ENCODE peak calls at places on chromosomes 6 and 20, in four cellular contexts. L, B, K and T are unnamed samples.

GRCh38 chr6:28977351-28978136 is 27.6 kb downstream of the ZNF311 start:
- DNase-seq in L (no peak), B (no peak), K (no peak), T (no peak)

GRCh38 chr20:9966966-9967365 is 67.8 kb upstream of the ANKEF1 start:
- DNase-seq in L (no peak), B (no peak), K (no peak), T (no peak)

GRCh38 chr20:5008743-5009142 is 7.4 kb upstream of the SLC23A2 start:
- DNase-seq in L (no peak), B (no peak), K (no peak), T (no peak)

GRCh38 chr6:46015119-46015968 is at the start of gene CLIC5:
- DNase-seq in L (no peak), B (no peak), K (no peak), T (no peak)

GRCh38 chr6:73121421-73121993 is 103.8 kb downstream of the KHDC1L start:
- DNase-seq in L (no peak), B (no peak), K (no peak), T (no peak)

GRCh38 chr20:63060057-63060991 is 53.6 kb upstream of the BHLHE23 start:
- DNase-seq in L (no peak), B (no peak), K (peak; percentile 46), T (no peak)

GRCh38 chr20:32075534-32075933 is 23.5 kb downstream of the HCK start:
- DNase-seq in L (no peak), B (no peak), K (no peak), T (no peak)

GRCh38 chr20:62899633-62900051 is 26.7 kb downstream of the DIDO1 start:
- DNase-seq in L (no peak), B (no peak), K (no peak), T (no peak)

GRCh38 chr6:70166088-70166958 is 136.6 kb downstream of the COL9A1 start:
- DNase-seq in L (peak; percentile 40), B (no peak), K (no peak), T (no peak)

GRCh38 chr6:28635547-28636158 is 110.0 kb downstream of the GPX5 start:
- DNase-seq in L (no peak), B (no peak), K (no peak), T (no peak)

GRCh38 chr6:90538651-90539050 is 48.2 kb downstream of the MAP3K7 start:
- DNase-seq in L (no peak), B (no peak), K (no peak), T (no peak)

GRCh38 chr6:42661540-42662153 is 60.8 kb downstream of the PRPH2 start:
- DNase-seq in L (peak; percentile 90), B (peak; percentile 13), K (peak; percentile 85), T (peak; percentile 80)

GRCh38 chr6:105363100-105363754 is 39.7 kb downstream of the PREP start:
- DNase-seq in L (no peak), B (no peak), K (no peak), T (no peak)

GRCh38 chr6:102015431-102015830 is 621.9 kb downstream of the GRIK2 start:
- DNase-seq in L (no peak), B (no peak), K (no peak), T (no peak)

GRCh38 chr6:38346291-38347079 is 293.2 kb downstream of the BTBD9 start:
- DNase-seq in L (no peak), B (no peak), K (no peak), T (no peak)

GRCh38 chr6:5679271-5679670 is 327.5 kb downstream of the NRN1 start:
- DNase-seq in L (no peak), B (no peak), K (no peak), T (no peak)

GRCh38 chr20:56949318-56949717 is 317.1 kb downstream of the BMP7 start:
- DNase-seq in L (no peak), B (no peak), K (no peak), T (no peak)

GRCh38 chr6:142551145-142551811 is 249.5 kb downstream of the ADGRG6 start:
- DNase-seq in L (no peak), B (no peak), K (no peak), T (no peak)

GRCh38 chr6:163288915-163289314 is 125.6 kb upstream of the QKI start:
- DNase-seq in L (no peak), B (no peak), K (no peak), T (no peak)

GRCh38 chr6:53216301-53216700 is 67.7 kb upstream of the GCM1 start:
- DNase-seq in L (no peak), B (no peak), K (no peak), T (no peak)

GRCh38 chr20:2984028-2984501 is 59.4 kb upstream of the GNRH2 start:
- DNase-seq in L (no peak), B (no peak), K (no peak), T (no peak)

GRCh38 chr6:39452306-39452705 is 129.8 kb upstream of the KCNK16 start:
- DNase-seq in L (no peak), B (no peak), K (no peak), T (no peak)

GRCh38 chr6:79421001-79421411 is 116.2 kb downstream of the LCA5 start:
- DNase-seq in L (no peak), B (no peak), K (no peak), T (no peak)

GRCh38 chr20:47465335-47466090 is 36.2 kb upstream of the NCOA3 start:
- DNase-seq in L (no peak), B (no peak), K (no peak), T (no peak)

GRCh38 chr6:110140650-110141049 is 38.8 kb downstream of the WASF1 start:
- DNase-seq in L (no peak), B (no peak), K (no peak), T (no peak)

GRCh38 chr6:1363729-1364572 is 25.4 kb upstream of the FOXF2 start:
- DNase-seq in L (peak; percentile 36), B (no peak), K (no peak), T (no peak)

GRCh38 chr6:121657972-121658371 is 222.5 kb downstream of the GJA1 start:
- DNase-seq in L (no peak), B (no peak), K (no peak), T (no peak)

GRCh38 chr6:52522151-52522626 is 54.7 kb downstream of the TRAM2 start:
- DNase-seq in L (peak; percentile 61), B (no peak), K (peak; percentile 35), T (peak; percentile 61)

GRCh38 chr6:37862992-37863391 is 43.5 kb downstream of the ZFAND3 start:
- DNase-seq in L (no peak), B (no peak), K (no peak), T (no peak)

GRCh38 chr20:22794200-22794599 is 209.8 kb upstream of the FOXA2 start:
- DNase-seq in L (no peak), B (no peak), K (no peak), T (no peak)

GRCh38 chr20:48722002-48722731 is 105.6 kb downstream of the PREX1 start:
- DNase-seq in L (no peak), B (no peak), K (no peak), T (no peak)

GRCh38 chr20:48725589-48725991 is 102.2 kb downstream of the PREX1 start:
- DNase-seq in L (no peak), B (no peak), K (no peak), T (no peak)

GRCh38 chr20:48722737-48723191 is 105.0 kb downstream of the PREX1 start:
- DNase-seq in L (peak; percentile 29), B (no peak), K (no peak), T (no peak)

GRCh38 chr20:48724891-48725588 is 102.8 kb downstream of the PREX1 start:
- DNase-seq in L (no peak), B (no peak), K (no peak), T (no peak)

GRCh38 chr20:48723308-48724264 is 104.2 kb downstream of the PREX1 start:
- DNase-seq in L (peak; percentile 51), B (no peak), K (no peak), T (peak; percentile 30)
- H3K27ac ChIP-seq in L (peak overlapping the region; percentile 83), B (peak overlapping the region; percentile 86), K (peak overlapping the region; percentile 57), T (peak overlapping the region; percentile 47)

GRCh38 chr6:30216096-30216495 is 2.9 kb upstream of the TRIM26 start:
- DNase-seq in L (no peak), B (no peak), K (no peak), T (no peak)

GRCh38 chr6:30213654-30213998 is 420 bp upstream of the TRIM26 start:
- DNase-seq in L (peak; percentile 15), B (no peak), K (no peak), T (no peak)

GRCh38 chr6:30211899-30212298 is 1.3 kb downstream of the TRIM26 start:
- DNase-seq in L (no peak), B (no peak), K (no peak), T (no peak)

GRCh38 chr6:30212865-30213653 is at the start of gene TRIM26:
- DNase-seq in L (peak; percentile 97), B (peak; percentile 86), K (peak; percentile 99), T (peak; percentile 95)

DNA sequence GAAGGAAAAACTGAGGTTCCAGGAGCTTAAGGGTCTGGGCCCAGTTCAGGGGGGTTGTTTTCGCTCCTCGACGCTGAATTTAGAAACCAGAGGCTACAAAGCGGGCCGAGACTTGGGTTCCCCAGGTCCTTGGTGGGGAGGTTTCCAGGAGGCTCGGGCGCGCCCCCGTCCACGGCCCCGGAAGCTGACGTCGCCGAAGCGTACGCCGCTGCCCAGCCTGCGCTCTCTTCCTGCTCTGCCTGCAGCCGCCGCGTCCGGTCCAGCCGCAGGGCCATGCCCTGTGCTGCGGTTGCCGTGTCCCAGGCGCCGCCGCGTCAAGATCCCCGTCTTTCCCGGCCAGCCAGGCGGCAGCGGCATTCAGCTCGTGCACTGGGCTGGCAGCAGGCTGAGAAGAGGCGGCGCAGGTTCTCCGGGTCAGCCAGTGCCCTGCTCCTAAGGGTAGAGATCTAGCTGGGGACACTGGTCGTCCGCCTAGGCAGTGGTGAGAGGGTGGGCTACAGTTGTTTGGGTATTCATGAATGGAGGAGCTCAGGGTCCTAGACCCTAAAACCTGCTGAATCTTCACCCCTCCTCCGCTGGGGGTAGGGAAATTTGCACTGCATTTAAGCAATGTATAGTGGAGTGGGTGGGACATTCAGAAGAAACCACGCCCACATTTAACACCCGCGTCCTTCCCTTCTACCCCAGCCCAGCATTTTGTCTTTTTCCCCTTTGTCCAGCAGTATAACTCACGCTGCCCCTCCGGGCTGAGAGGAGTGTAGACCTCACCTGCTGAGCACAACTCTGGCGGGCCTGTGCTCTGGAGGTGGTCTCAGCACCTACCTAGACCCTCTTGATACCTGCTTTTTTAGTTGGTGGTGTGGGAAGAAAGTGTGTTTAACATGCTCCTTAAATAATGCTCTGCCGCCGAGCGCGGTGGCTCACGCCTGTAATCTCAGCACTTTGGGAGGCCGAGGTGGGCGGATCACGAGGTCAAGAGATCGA is 1.1 kb upstream of the TRIM26 start:
- DNase-seq in L (peak; percentile 69), B (no peak), K (peak; percentile 87), T (peak; percentile 85)
- TF ChIP-seq POLR2A in L (peak; percentile 48), B (peak; percentile 75), K (peak; percentile 55), T (peak; percentile 73)

DNA sequence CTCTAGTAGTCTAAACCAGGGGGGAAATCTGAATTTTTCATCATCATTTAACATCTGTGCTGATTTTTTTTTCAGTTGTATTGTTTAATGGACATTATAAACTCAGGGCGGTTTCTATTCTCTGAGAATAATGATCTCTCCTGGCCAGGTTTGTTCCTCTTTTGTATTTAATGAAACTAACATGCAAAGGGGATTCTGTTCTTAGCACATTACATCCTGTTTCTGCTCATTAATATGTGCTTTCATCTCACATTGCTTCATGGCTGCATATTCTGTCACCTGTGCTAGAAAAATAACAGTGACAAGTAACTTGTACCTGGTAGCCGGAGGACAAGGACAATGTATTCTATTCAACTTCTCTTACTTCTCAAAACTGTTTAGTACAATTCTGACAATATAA is 806 bp downstream of the HLA-DOB start:
- DNase-seq in L (no peak), B (no peak), K (no peak), T (no peak)
- H3K4me3 ChIP-seq in L (peak overlapping the region; percentile 33), B (peak overlapping the region; percentile 43), K (no peak overlapping the region), T (no peak overlapping the region)

DNA sequence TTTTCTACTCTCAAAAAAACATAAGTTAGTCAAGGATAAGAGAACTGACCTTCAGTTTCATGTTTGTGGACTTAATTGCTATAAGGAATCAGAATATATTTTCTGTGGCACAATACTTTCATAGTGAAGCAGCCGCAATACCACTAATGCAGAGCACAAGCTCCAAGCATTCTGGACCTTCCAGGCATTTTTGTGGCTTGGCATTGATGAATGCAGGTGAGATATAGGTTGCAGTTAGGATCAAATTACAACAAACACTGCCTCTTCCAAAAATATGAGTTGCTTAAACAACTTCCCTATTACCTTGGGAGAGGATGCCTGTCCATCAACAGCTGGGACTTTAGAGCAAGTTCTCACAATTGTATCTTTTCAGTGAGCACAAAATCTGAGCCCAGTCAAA is 162.8 kb upstream of the RSPO3 start:
- DNase-seq in L (no peak), B (no peak), K (no peak), T (no peak)
- H3K27ac ChIP-seq in L (no peak overlapping the region), B (no peak overlapping the region), K (no peak overlapping the region), T (no peak overlapping the region)